ENCODE peak calls at places on chromosomes 5 and 9, in four cellular contexts. R is GM23338, N is SK-N-SH, I is stomach. B is an unnamed sample.
A peak's percentile ranks its signal among the peaks of the same experiment; 100 is the strongest.

GRCh38 chr5:180315762-180316212 is 23.9 kb upstream of the MAPK9 start:
- DNase-seq in R (peak; percentile 73), N (peak; percentile 85), I (peak; percentile 74), B (no peak)

GRCh38 chr9:95107001-95107749 is 210.3 kb downstream of the FANCC start:
- DNase-seq in R (no peak), N (no peak), I (no peak), B (no peak)

GRCh38 chr5:78591227-78591626 is 57.3 kb downstream of the LHFPL2 start:
- DNase-seq in R (no peak), N (no peak), I (no peak), B (no peak)

GRCh38 chr5:107558951-107559350 is 111.8 kb downstream of the EFNA5 start:
- DNase-seq in R (peak; percentile 48), N (peak; percentile 29), I (no peak), B (no peak)

GRCh38 chr9:72355153-72355552 is 9.9 kb downstream of the ZFAND5 start:
- DNase-seq in R (no peak), N (no peak), I (no peak), B (no peak)

GRCh38 chr9:134367796-134368490 is 41.7 kb downstream of the RXRA start:
- DNase-seq in R (no peak), N (peak; percentile 83), I (no peak), B (peak; percentile 20)

GRCh38 chr5:56003179-56003578 is 8.4 kb upstream of the IL6ST start:
- DNase-seq in R (no peak), N (no peak), I (peak; percentile 68), B (no peak)

GRCh38 chr5:50958852-50959457 is 292.5 kb downstream of the PARP8 start:
- DNase-seq in R (peak; percentile 74), N (peak; percentile 59), I (no peak), B (peak; percentile 44)

GRCh38 chr5:95273956-95274520 is 10.9 kb downstream of the MCTP1 start:
- DNase-seq in R (no peak), N (no peak), I (no peak), B (no peak)

GRCh38 chr5:98581416-98581999 is 192.0 kb upstream of the RGMB start:
- DNase-seq in R (no peak), N (no peak), I (no peak), B (no peak)

GRCh38 chr5:78985407-78986223 is 505 bp upstream of the ARSB start:
- DNase-seq in R (peak; percentile 63), N (peak; percentile 43), I (peak; percentile 49), B (no peak)

GRCh38 chr9:109002141-109002540 is 11.2 kb downstream of the CTNNAL1 start:
- DNase-seq in R (no peak), N (no peak), I (no peak), B (no peak)

GRCh38 chr9:114311571-114312512 is 11.1 kb upstream of the ORM1 start:
- DNase-seq in R (no peak), N (no peak), I (peak; percentile 24), B (no peak)

GRCh38 chr9:106916491-106917235 is 53.7 kb downstream of the ZNF462 start:
- DNase-seq in R (peak; percentile 66), N (no peak), I (no peak), B (no peak)

GRCh38 chr5:177023247-177023703 is 779 bp downstream of the ZNF346 start:
- DNase-seq in R (peak; percentile 43), N (peak; percentile 41), I (no peak), B (no peak)

GRCh38 chr9:75500479-75500878 is 390.0 kb upstream of the PCSK5 start:
- DNase-seq in R (no peak), N (no peak), I (no peak), B (no peak)

GRCh38 chr9:98875536-98875935 is 68.1 kb downstream of the GALNT12 start:
- DNase-seq in R (no peak), N (no peak), I (no peak), B (no peak)

GRCh38 chr9:98879958-98880300 is 63.8 kb upstream of the COL15A1 start:
- DNase-seq in R (no peak), N (no peak), I (no peak), B (no peak)

GRCh38 chr9:98874721-98875255 is 67.3 kb downstream of the GALNT12 start:
- DNase-seq in R (no peak), N (no peak), I (no peak), B (no peak)

GRCh38 chr9:98879094-98879957 is 64.4 kb upstream of the COL15A1 start:
- DNase-seq in R (no peak), N (no peak), I (no peak), B (no peak)

DNA sequence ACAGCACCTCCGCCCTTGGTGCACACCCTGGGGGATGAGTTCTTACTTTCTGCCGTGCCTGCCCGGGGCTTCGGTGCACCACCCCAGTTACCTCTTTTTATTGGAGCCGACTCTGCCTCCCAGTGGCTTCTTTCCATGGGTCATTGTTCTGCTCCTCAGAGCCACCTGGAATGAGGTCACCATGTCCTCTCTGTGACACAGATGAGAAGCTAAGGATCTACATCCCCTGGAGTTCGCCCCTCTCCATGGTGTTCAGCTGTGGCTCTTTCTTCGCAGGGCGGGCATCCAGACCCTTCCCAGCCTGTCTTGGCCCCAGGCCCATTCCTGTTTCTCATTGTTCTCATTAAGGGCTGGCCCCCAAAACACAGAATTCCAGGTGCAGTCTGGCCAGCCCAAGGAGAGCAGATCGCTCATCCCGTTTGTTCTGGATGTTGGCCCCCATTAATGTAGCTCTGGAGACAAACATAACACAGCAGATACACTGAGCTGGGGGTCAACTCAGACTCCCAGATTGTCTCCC is 66.4 kb upstream of the COL15A1 start:
- DNase-seq in R (no peak), N (no peak), I (no peak), B (no peak)
- TF ChIP-seq POLR2AphosphoS5 in R (no peak), N (no peak), I (no peak), B (no peak)

DNA sequence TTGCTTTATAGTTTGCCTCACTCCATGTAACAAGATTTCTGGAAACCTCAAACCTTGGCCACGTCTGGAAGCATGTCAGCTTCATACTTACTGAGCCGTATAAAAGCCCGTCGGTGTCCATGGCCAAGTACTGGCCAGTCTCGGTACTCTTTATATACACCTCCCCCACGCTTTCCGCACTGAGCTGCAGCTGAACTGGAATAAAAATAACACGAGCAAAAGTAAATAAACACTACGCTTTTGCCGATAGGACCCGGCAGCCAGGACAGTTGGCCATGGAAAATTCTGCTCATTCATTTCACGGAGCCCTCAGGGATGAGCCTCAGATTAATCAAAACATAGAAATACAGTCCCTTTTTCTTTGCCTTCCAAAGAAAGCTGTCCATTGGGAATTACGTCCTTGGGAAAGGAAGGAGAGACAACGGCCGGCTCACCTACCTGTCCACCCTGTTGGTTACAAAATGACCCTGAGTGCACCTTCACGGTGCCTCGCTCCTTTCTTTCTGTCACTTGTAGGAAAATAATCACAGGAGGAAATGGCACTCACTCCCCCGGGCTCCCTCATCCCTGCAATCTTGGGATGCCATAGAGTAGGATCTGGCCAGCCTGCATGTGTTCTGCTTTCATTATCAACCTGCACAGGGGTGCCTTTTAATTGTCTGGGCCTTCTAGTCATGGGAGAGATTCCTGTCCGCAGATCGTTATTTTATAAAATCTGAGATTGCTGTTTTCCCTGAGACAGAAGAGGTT is 85.1 kb downstream of the FGF1 start:
- DNase-seq in R (no peak), N (no peak), I (peak; percentile 50), B (no peak)
- H3K4me3 ChIP-seq in R (no peak overlapping the region), N (no peak overlapping the region), I (peak overlapping the region; percentile 13), B (no peak overlapping the region)

GRCh38 chr9:112046181-112046580 is 128.9 kb downstream of the SUSD1 start:
- DNase-seq in R (no peak), N (no peak), I (no peak), B (no peak)
- TF ChIP-seq POLR2AphosphoS5 in R (no peak), N (no peak), I (no peak), B (no peak)

DNA sequence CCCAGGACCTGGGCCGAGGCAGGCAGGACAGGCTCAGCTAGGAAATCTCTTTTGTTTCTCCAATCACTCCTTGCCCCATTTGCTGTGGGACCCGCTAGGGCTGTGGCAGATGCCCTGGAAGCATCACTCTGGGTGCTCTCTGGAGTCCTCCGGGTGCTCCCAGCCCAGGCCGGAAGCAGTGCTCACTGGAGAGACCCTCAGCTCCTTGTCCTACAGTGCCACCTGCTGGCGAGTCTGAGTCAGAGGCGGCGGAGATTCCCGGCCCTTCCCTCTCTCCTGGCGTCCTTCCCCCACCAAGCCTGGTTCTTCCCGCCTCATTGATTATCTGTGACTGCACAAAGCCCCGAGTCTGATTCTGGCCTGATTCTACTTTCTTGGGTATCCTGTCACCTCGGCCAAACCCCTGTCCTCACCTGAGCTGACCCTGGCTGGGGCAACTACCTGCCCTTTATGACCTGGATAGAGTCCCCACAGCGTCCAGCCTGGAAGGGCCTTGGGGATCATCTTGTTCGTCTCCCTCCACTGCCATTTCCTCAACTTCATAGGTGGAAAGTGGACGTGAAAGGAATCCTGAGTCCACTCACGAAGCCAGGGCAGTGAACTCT is 7.3 kb upstream of the BARHL1 start:
- DNase-seq in R (peak; percentile 94), N (peak; percentile 93), I (peak; percentile 70), B (no peak)
- H3K4me3 ChIP-seq in R (no peak overlapping the region), N (no peak overlapping the region), I (no peak overlapping the region), B (no peak overlapping the region)

GRCh38 chr5:45847877-45848276 is 151.7 kb upstream of the HCN1 start:
- DNase-seq in R (peak; percentile 78), N (no peak), I (no peak), B (no peak)
- TF ChIP-seq POLR2AphosphoS5 in R (no peak), N (no peak), I (no peak), B (no peak)

DNA sequence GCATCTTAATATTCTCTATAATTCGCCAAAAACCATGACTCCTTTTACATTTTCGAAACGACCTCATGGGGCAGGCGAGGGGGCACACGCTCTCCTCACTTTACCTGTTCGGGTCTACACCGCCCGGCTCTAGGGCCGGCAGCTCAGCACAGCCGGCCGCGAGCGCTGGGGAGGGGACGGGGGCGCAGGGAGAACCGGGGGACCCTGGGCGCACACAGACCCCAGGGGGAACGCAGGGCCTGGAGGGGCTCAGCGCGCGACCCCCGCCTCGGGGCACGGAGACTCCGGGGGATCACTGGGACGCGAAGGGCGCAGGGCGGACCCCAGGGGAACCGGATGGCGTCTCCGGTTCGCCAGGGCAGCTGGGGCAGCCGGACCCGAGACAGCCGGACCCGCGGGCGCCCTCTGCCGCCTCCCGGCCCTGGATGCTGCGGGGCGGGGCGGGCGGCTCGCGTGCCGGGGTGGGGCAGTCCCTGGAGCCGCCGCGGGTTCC is at the start of gene AHRR:
- DNase-seq in R (peak; percentile 80), N (peak; percentile 95), I (peak; percentile 68), B (no peak)
- H3K4me3 ChIP-seq in R (peak within 1 kb of the TSS; percentile 75), N (peak within 1 kb of the TSS; percentile 74), I (peak within 1 kb of the TSS; percentile 49), B (peak within 1 kb of the TSS; percentile 87)

DNA sequence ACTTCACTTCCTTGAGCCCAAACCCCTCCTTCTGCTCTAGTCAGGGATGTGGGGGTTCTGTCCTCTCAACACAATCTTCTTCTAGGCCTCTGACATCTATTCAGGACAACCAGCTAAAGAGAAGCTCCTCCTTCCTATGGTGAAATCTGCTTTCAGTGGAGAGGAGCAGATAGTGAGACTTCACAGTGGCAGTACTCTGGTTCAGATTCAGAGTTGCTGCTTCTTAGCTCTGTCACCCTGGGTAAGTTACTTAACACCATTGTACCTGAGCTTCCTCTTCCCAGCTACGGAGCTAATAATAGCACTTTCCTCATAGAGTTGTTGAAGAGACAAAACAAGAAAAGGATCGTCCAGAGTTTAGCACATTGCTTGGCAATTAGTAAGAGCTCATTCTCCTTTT is 77.3 kb upstream of the LARP1 start:
- DNase-seq in R (no peak), N (no peak), I (no peak), B (no peak)
- TF ChIP-seq POLR2AphosphoS5 in R (no peak), N (no peak), I (no peak), B (no peak)